ENCODE peak calls at places on chromosome 12, in ten cellular contexts. L is CD4-positive, alpha-beta T cell; J is endodermal cell; G is epithelial cell of esophagus; O is heart left ventricle; Y is tibial nerve; V is DND-41; H is GM06990; F is B cell; I is fibroblast of mammary gland. N is an unnamed sample.

GRCh38 chr12:49567302-49567610 is 686 bp downstream of the MCRS1 start:
- DNase-seq in L (no peak), J (no peak), G (no peak), O (no peak), Y (no peak), V (no peak), H (no peak), F (no peak), I (no peak), N (no peak)

GRCh38 chr12:109760031-109760929 is 46.7 kb downstream of the FAM222A start:
- DNase-seq in L (no peak), J (peak; percentile 47), G (no peak), O (peak; percentile 82), Y (peak; percentile 9), V (no peak), H (no peak), F (peak; percentile 15), I (no peak), N (no peak)

GRCh38 chr12:31318870-31319269 is 7.1 kb downstream of the SINHCAF start:
- DNase-seq in L (no peak), J (no peak), G (no peak), O (no peak), Y (no peak), V (no peak), H (no peak), F (no peak), I (no peak), N (no peak)

GRCh38 chr12:54330442-54330841 is 5.5 kb downstream of the COPZ1 start:
- DNase-seq in L (no peak), J (no peak), G (no peak), O (no peak), Y (no peak), V (no peak), H (no peak), F (no peak), I (no peak), N (no peak)

GRCh38 chr12:31974673-31975072 is 15.5 kb downstream of the RESF1 start:
- DNase-seq in L (no peak), J (no peak), G (no peak), O (no peak), Y (no peak), V (no peak), H (no peak), F (no peak), I (no peak), N (no peak)

GRCh38 chr12:103944964-103945363 is 14.8 kb downstream of the HSP90B1 start:
- DNase-seq in L (no peak), J (no peak), G (no peak), O (no peak), Y (no peak), V (no peak), H (no peak), F (no peak), I (no peak), N (no peak)

GRCh38 chr12:32399373-32400113 is at the start of gene FGD4:
- DNase-seq in L (peak; percentile 10), J (peak; percentile 99), G (peak; percentile 96), O (peak; percentile 95), Y (peak; percentile 69), V (peak; percentile 63), H (peak; percentile 73), F (peak; percentile 60), I (peak; percentile 66), N (peak; percentile 86)

GRCh38 chr12:13165578-13166120 is 30.9 kb upstream of the EMP1 start:
- DNase-seq in L (peak; percentile 56), J (peak; percentile 78), G (peak; percentile 99), O (peak; percentile 83), Y (no peak), V (peak; percentile 45), H (no peak), F (peak; percentile 74), I (peak; percentile 83), N (peak; percentile 11)

GRCh38 chr12:63991036-63991547 is 146.6 kb downstream of the SRGAP1 start:
- DNase-seq in L (no peak), J (no peak), G (no peak), O (no peak), Y (no peak), V (no peak), H (no peak), F (no peak), I (no peak), N (no peak)

GRCh38 chr12:55736780-55737580 is 5.9 kb upstream of the GDF11 start:
- DNase-seq in L (peak; percentile 50), J (peak; percentile 100), G (peak; percentile 84), O (peak; percentile 71), Y (no peak), V (peak; percentile 70), H (no peak), F (peak; percentile 57), I (peak; percentile 77), N (peak; percentile 59)

GRCh38 chr12:95731519-95731958 is 59.0 kb downstream of the NTN4 start:
- DNase-seq in L (no peak), J (no peak), G (no peak), O (no peak), Y (no peak), V (no peak), H (peak; percentile 26), F (no peak), I (no peak), N (peak; percentile 12)

GRCh38 chr12:110349521-110350151 is 53.9 kb downstream of the ANAPC7 start:
- DNase-seq in L (peak; percentile 54), J (no peak), G (no peak), O (no peak), Y (no peak), V (no peak), H (no peak), F (peak; percentile 46), I (no peak), N (no peak)

GRCh38 chr12:84619053-84619452 is 293.5 kb downstream of the SLC6A15 start:
- DNase-seq in L (no peak), J (no peak), G (peak; percentile 11), O (no peak), Y (no peak), V (no peak), H (no peak), F (no peak), I (peak; percentile 10), N (no peak)

DNA sequence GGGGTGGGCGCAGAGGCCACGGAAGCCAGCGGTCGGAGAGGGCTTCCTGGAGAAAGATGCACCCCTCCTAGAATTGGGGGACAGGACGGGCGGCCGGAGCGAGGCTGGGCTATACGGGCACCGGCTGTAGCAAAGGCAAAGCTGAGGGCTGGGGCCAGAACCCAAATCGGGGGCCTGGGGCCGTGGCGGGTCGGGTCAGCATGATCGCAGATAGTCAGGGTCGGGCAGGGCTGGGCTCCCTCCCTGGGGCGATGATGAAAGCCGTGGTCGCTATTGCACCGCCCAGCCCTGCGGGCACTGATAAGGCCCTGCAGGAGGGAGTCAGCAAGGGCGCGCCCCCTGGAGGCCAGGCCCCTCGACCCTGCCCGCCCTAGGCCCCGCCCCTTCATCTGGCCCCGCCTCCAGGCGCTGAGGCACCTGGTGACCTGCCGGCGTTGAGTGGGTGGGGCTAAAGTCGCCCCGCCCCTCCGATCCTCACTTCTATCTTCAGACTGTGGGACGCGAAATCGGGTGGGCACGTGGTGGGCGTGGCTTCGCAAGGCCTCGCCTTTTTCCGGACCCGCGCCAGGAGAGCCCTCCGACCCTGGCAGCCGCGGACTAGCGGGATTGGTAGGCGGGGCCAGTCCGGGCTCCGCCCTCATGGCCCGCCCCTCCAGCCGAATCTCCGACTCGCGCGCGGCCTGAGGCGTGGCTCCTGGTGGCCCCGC is 421 bp upstream of the SH2B3 start:
- DNase-seq in L (peak; percentile 96), J (peak; percentile 100), G (peak; percentile 82), O (peak; percentile 95), Y (peak; percentile 86), V (peak; percentile 99), H (peak; percentile 98), F (peak; percentile 98), I (peak; percentile 83), N (peak; percentile 98)
- TF ChIP-seq CTCF in L (peak; percentile 74), J (peak; percentile 83), G (peak; percentile 2), O (peak; percentile 75), Y (peak; percentile 47), V (peak; percentile 69), H (peak; percentile 79), F (peak; percentile 81), I (peak; percentile 11), N (peak; percentile 61)

DNA sequence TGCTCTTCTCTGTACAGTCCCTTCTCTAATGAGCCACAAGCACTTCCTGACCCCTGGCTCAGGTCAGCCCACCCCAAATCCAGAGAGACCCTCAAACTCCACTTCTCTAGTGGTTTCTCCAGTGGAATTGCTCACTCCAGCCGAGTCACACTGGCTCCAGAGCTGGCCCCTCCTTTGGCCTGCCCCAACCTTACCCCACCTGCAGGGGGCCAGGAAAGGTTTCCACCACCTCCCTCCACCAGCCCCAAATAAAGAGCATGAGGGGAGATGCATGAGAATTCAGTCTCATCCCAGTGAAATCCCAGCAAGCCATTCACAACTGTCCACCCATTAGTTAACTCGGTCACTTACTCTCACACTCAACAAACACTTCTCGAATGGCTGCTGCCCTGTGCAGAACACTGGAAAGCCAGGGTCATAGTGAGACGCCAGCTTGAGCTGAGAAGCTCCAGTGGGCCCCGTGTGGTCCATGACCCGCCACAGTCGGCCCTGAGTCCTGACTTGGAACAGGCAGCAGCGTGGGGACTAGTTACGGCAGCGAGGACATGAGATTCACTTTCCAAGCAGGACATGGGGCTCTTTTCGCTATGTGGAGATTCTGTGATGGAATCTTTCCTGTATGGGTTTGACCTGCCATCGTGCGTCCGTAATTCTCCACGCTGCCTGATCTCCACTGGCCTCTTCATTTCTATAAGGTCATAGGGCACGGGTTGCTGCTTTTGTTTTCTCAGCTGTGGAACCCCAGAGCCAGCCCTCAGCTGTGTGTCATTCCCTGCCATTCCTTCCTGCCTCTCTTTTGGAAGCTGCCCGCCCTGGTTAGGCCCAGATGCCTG is 44.2 kb downstream of the SLC6A12 start:
- DNase-seq in L (no peak), J (no peak), G (no peak), O (peak; percentile 23), Y (no peak), V (no peak), H (no peak), F (no peak), I (no peak), N (no peak)
- TF ChIP-seq CTCF in L (no peak), J (peak; percentile 75), G (no peak), O (no peak), Y (no peak), V (peak; percentile 13), H (peak; percentile 28), F (no peak), I (no peak), N (no peak)

DNA sequence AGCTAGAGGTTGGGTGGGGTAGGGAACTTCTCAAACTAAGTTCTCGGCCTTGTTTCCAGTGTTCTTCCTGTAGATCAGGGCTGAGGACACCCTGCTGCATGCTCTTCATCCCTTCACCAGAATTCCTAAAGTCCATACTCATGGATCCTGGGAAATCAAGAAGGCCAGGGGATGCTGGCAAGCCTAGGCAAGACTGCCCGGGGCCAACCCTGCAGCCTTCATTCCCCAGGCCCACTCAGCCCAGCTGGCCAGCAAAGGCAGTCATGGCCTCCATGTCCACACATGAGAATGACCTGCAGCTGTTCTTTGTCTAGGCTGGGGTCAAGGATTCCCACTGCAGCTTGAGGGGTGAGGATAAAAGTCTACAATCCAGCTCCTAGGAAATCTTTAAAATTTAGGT is 109.3 kb upstream of the ETV6 start:
- DNase-seq in L (no peak), J (no peak), G (no peak), O (no peak), Y (no peak), V (no peak), H (no peak), F (no peak), I (no peak), N (no peak)
- TF ChIP-seq CTCF in L (no peak), J (no peak), G (no peak), O (no peak), Y (no peak), V (no peak), H (no peak), F (no peak), I (no peak), N (no peak)

GRCh38 chr12:17528394-17528793 is 561.6 kb downstream of the RERGL start:
- DNase-seq in L (no peak), J (peak; percentile 51), G (no peak), O (no peak), Y (no peak), V (no peak), H (no peak), F (no peak), I (no peak), N (no peak)

GRCh38 chr12:17527021-17527420 is 563.0 kb downstream of the RERGL start:
- DNase-seq in L (no peak), J (no peak), G (no peak), O (no peak), Y (no peak), V (no peak), H (no peak), F (no peak), I (no peak), N (no peak)
- TF ChIP-seq CTCF in L (no peak), J (peak; percentile 50), G (no peak), O (no peak), Y (no peak), V (no peak), H (no peak), F (no peak), I (no peak), N (no peak)